ENCODE peak calls at places on chromosomes 5 and 9, in eight cellular contexts. S is body of pancreas; P is effector memory CD4-positive, alpha-beta T cell; Q is tibial nerve; I is astrocyte; E is hepatocyte; A is CD8-positive, alpha-beta memory T cell; F is brain microvascular endothelial cell. D is an unnamed sample.

GRCh38 chr5:126137771-126138474 is 285.3 kb upstream of the GRAMD2B start:
- DNase-seq in A (no peak), P (no peak), E (no peak), S (no peak), F (no peak), I (peak), Q (no peak), D (no peak)

GRCh38 chr9:33472171-33472920 is 1.4 kb downstream of the NOL6 start:
- DNase-seq in S (no peak), A (no peak), F (no peak), Q (no peak), P (no peak), I (no peak), E (no peak), D (no peak)

GRCh38 chr9:127356906-127357305 is 40.1 kb upstream of the SLC2A8 start:
- DNase-seq in A (no peak), S (no peak), F (no peak), I (no peak), E (no peak), Q (no peak), P (no peak), D (no peak)

GRCh38 chr5:78615697-78616096 is 32.9 kb downstream of the LHFPL2 start:
- DNase-seq in E (peak), F (no peak), A (no peak), P (no peak), I (peak), Q (no peak), S (peak), D (no peak)

GRCh38 chr9:13445123-13445522 is 165.6 kb upstream of the MPDZ start:
- DNase-seq in I (no peak), Q (no peak), A (no peak), F (no peak), E (no peak), P (no peak), S (no peak), D (no peak)

GRCh38 chr9:35396560-35397215 is 93.2 kb upstream of the RUSC2 start:
- DNase-seq in Q (no peak), A (no peak), S (no peak), P (no peak), I (no peak), E (no peak), F (no peak), D (no peak)

GRCh38 chr9:127927457-127928231 is 2.9 kb downstream of the PIP5KL1 start:
- DNase-seq in P (peak), A (peak), F (no peak), I (no peak), E (peak), S (peak), Q (no peak), D (no peak)

GRCh38 chr9:124437086-124437485 is 13.2 kb upstream of the ADGRD2 start:
- DNase-seq in I (no peak), P (no peak), Q (no peak), S (no peak), F (no peak), A (no peak), E (no peak), D (no peak)

GRCh38 chr5:151571270-151572173 is 19.6 kb downstream of the FAT2 start:
- DNase-seq in F (no peak), S (no peak), I (no peak), A (no peak), P (no peak), Q (no peak), E (no peak), D (no peak)

GRCh38 chr9:83538172-83538889 is at the start of gene FRMD3:
- DNase-seq in I (peak), F (peak), S (peak), P (no peak), Q (peak), E (peak), A (no peak), D (no peak)

GRCh38 chr5:64818245-64818644 is 49.5 kb downstream of the CWC27 start:
- DNase-seq in Q (no peak), S (no peak), F (no peak), P (no peak), A (no peak), I (no peak), E (no peak), D (no peak)

GRCh38 chr5:77080905-77081304 is 6.2 kb downstream of the ZBED3 start:
- DNase-seq in F (no peak), E (no peak), A (no peak), I (no peak), P (no peak), Q (no peak), S (no peak), D (no peak)

GRCh38 chr5:36613241-36613640 is 6.8 kb downstream of the SLC1A3 start:
- DNase-seq in A (no peak), S (no peak), F (no peak), E (no peak), Q (no peak), I (no peak), P (no peak), D (no peak)

GRCh38 chr5:114055810-114056476 is 305.9 kb upstream of the KCNN2 start:
- DNase-seq in S (peak), I (no peak), Q (no peak), E (peak), F (no peak), P (no peak), A (no peak), D (no peak)

GRCh38 chr5:80956272-80956671 is 3.9 kb upstream of the RASGRF2 start:
- DNase-seq in I (no peak), A (no peak), S (no peak), E (no peak), F (no peak), Q (no peak), P (no peak), D (no peak)

GRCh38 chr5:147892696-147893296 is 13.5 kb downstream of the C5orf46 start:
- DNase-seq in Q (no peak), S (peak), F (no peak), A (no peak), I (no peak), E (no peak), P (no peak), D (no peak)

GRCh38 chr5:91281409-91281808 is 101.7 kb downstream of the ARRDC3 start:
- DNase-seq in F (no peak), I (peak), P (no peak), S (no peak), Q (no peak), A (no peak), E (no peak), D (no peak)

GRCh38 chr9:70123695-70124094 is 80.0 kb downstream of the MAMDC2 start:
- DNase-seq in I (no peak), E (no peak), P (no peak), Q (no peak), F (no peak), A (no peak), S (no peak), D (no peak)

GRCh38 chr9:70117835-70118319 is 74.2 kb downstream of the MAMDC2 start:
- DNase-seq in A (no peak), Q (no peak), E (no peak), F (peak), I (peak), P (no peak), S (no peak), D (no peak)

GRCh38 chr9:70121818-70122436 is 78.3 kb downstream of the MAMDC2 start:
- DNase-seq in I (peak), P (no peak), S (no peak), F (no peak), Q (no peak), E (no peak), A (no peak), D (no peak)

GRCh38 chr9:70120834-70121510 is 77.3 kb downstream of the MAMDC2 start:
- DNase-seq in I (peak), E (peak), F (peak), Q (peak), P (no peak), S (peak), A (no peak), D (peak)

DNA sequence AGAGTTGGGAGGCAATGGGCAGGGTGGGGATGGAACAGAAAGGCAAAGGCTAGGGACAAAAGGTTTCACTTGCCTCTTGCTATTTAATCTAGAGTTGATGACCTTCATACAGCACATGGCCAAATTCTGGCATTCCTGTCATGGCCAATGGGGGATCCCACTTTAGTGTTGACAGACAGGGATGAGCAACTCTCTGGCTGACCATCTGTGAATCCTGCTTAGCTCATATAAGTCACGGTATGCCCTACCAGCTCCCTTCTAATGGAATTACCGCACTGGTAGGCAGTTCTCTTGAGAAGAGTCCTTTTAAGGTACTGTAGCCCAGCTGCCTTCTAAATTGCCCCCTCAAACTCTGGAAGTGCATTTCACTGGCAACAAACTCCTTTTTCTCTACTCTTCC is 76.1 kb downstream of the MAMDC2 start:
- DNase-seq in E (no peak), F (no peak), I (no peak), Q (no peak), P (no peak), A (no peak), S (no peak), D (no peak)
- H3K27ac ChIP-seq in E (no peak), F (no peak), I (peak), Q (no peak), P (no peak), A (no peak), S (no peak), D (no peak)

GRCh38 chr5:82387041-82387818 is 109.1 kb upstream of the RPS23 start:
- DNase-seq in S (no peak), A (no peak), E (peak), P (no peak), F (peak), Q (no peak), I (peak), D (no peak)

GRCh38 chr5:82388186-82388585 is 110.0 kb upstream of the RPS23 start:
- DNase-seq in A (no peak), S (peak), P (no peak), Q (no peak), I (peak), F (peak), E (no peak), D (no peak)

GRCh38 chr5:82387819-82388166 is 109.6 kb upstream of the RPS23 start:
- DNase-seq in S (no peak), E (no peak), P (no peak), F (no peak), A (no peak), Q (no peak), I (no peak), D (no peak)

GRCh38 chr5:82390088-82390487 is 111.9 kb upstream of the RPS23 start:
- DNase-seq in P (no peak), A (no peak), Q (no peak), E (no peak), F (no peak), I (no peak), S (no peak), D (no peak)

DNA sequence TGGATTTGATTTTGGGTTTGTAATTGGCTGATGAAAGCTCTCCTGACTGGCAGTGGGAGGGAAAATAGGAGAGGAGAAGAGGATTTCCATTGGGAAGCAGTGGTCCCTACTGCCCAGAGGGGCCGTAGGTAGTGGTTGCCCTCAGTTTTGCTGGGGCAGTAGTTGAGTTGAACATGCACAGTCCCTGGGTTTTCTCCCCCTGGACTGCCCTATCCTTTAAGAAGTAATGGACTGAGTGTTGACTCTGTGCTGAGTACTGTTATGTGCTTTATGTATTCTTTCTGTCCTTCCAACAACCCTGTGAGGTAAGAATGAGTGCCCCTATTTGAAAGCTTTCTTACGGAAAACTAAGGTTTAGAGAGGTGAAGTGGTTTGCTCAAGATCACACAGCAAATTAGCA is 111.2 kb upstream of the RPS23 start:
- DNase-seq in E (no peak), A (no peak), S (no peak), F (no peak), P (no peak), Q (no peak), I (no peak), D (no peak)
- H3K27ac ChIP-seq in E (peak), A (peak), S (no peak), F (peak), P (no peak), Q (peak), I (peak), D (peak)

GRCh38 chr5:52995914-52996313 is 6.8 kb downstream of the ITGA2 start:
- DNase-seq in A (no peak), Q (no peak), I (no peak), S (no peak), F (no peak), P (no peak), E (no peak), D (no peak)
- H3K27ac ChIP-seq in A (no peak), Q (peak), I (no peak), S (no peak), F (no peak), P (no peak), E (no peak), D (no peak)

GRCh38 chr9:131593255-131593820 is 48.0 kb downstream of the PRRT1B start:
- DNase-seq in A (no peak), Q (no peak), E (no peak), F (no peak), P (no peak), S (no peak), I (peak), D (no peak)
- H3K27ac ChIP-seq in A (no peak), Q (no peak), E (no peak), F (no peak), P (no peak), S (no peak), I (no peak), D (no peak)

GRCh38 chr5:139495644-139496435 is 13.3 kb upstream of the STING1 start:
- DNase-seq in S (no peak), I (peak), F (peak), P (no peak), A (no peak), Q (no peak), E (no peak), D (no peak)
- H3K27ac ChIP-seq in S (no peak), I (peak), F (no peak), P (no peak), A (no peak), Q (no peak), E (no peak), D (peak)

GRCh38 chr5:135599421-135600140 is 20.8 kb upstream of the CXCL14 start:
- DNase-seq in F (no peak), P (no peak), S (no peak), E (no peak), I (no peak), A (no peak), Q (no peak), D (no peak)
- H3K27ac ChIP-seq in F (no peak), P (no peak), S (no peak), E (no peak), I (no peak), A (no peak), Q (no peak), D (no peak)

DNA sequence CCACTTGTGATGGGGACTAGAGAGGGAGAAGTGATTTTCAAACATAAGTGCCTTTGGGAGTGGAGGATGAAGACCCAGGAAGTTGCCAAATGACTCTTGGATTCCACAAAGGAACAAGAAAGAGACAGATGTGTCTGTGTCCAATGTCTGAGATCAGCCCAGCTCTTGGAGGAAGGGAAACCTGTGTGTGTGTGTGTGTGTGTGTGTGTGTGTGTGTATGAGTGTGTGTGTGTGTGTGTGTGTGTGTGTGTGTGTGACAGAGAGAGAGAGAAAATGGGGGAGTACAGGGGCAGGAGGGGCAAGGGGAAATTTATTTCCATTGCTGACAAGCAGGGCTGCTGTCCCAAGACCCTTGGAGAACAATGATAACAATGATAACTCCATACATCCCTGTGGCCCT is 72.0 kb downstream of the PSD2 start:
- DNase-seq in Q (no peak), I (no peak), S (no peak), F (no peak), P (no peak), E (no peak), A (no peak), D (no peak)
- H3K27ac ChIP-seq in Q (no peak), I (no peak), S (no peak), F (no peak), P (no peak), E (no peak), A (no peak), D (no peak)

D was measured in AG04450.